ENCODE peak calls at places on chromosomes 11 and 22, in ten cellular contexts. X is pancreas; I is CD4-positive, alpha-beta T cell; H is astrocyte; E is A549; N is HCT116; P is ovary; K is breast epithelium; O is sigmoid colon; A is fibroblast of lung. L is an unnamed sample.
A peak's percentile ranks its signal among the peaks of the same experiment; 100 is the strongest.

GRCh38 chr11:45801723-45802315 is 3.1 kb upstream of the SLC35C1 start:
- DNase-seq in K (no peak), A (no peak), I (no peak), X (no peak), N (no peak), H (no peak), P (no peak), O (peak; percentile 34), E (peak; percentile 17), L (peak; percentile 26)

GRCh38 chr22:46958649-46959048 is 196.2 kb downstream of the TBC1D22A start:
- DNase-seq in K (no peak), A (no peak), X (no peak), N (no peak), I (no peak), O (no peak), E (no peak), P (no peak), H (no peak), L (no peak)

GRCh38 chr11:15638386-15638787 is 523.7 kb downstream of the INSC start:
- DNase-seq in A (no peak), X (no peak), H (no peak), N (no peak), O (no peak), E (no peak), I (no peak), K (no peak), P (no peak), L (no peak)

GRCh38 chr22:41501209-41501608 is 32.3 kb downstream of the ACO2 start:
- DNase-seq in P (no peak), O (no peak), X (no peak), H (no peak), A (no peak), E (peak; percentile 44), N (no peak), I (no peak), K (no peak), L (no peak)

GRCh38 chr22:30459206-30460052 is 12.4 kb downstream of the SEC14L3 start:
- DNase-seq in I (no peak), P (no peak), A (peak; percentile 26), E (peak; percentile 12), N (no peak), H (no peak), O (no peak), K (no peak), X (no peak), L (no peak)

GRCh38 chr22:44888491-44888941 is 121.3 kb downstream of the PHF21B start:
- DNase-seq in O (no peak), X (no peak), P (no peak), K (no peak), E (no peak), N (no peak), A (no peak), I (no peak), H (no peak), L (no peak)

GRCh38 chr22:20536590-20537324 is 29.3 kb downstream of the MED15 start:
- DNase-seq in X (no peak), P (no peak), O (no peak), H (no peak), E (no peak), I (no peak), K (no peak), N (no peak), A (no peak), L (no peak)

GRCh38 chr11:97850726-97851125 is 1170.0 kb upstream of the CNTN5 start:
- DNase-seq in O (no peak), H (no peak), E (no peak), A (no peak), K (no peak), I (no peak), X (no peak), N (no peak), P (no peak), L (no peak)

GRCh38 chr11:43942651-43943356 is 367 bp downstream of the C11orf96 start:
- DNase-seq in A (peak; percentile 54), K (no peak), X (no peak), N (no peak), O (peak; percentile 78), H (peak; percentile 46), E (peak; percentile 46), P (peak; percentile 71), I (no peak), L (no peak)

GRCh38 chr11:1198766-1199688 is 23.8 kb upstream of the MUC5B start:
- DNase-seq in A (no peak), P (peak; percentile 15), E (no peak), X (peak; percentile 11), K (no peak), N (no peak), H (no peak), O (peak; percentile 58), I (no peak), L (no peak)

GRCh38 chr11:119691020-119691666 is 37.9 kb downstream of the NECTIN1 start:
- DNase-seq in E (no peak), X (no peak), I (no peak), H (no peak), P (no peak), N (no peak), A (no peak), O (no peak), K (no peak), L (no peak)

GRCh38 chr11:70141490-70142014 is 61.5 kb upstream of the FADD start:
- DNase-seq in A (peak; percentile 29), O (no peak), H (no peak), P (no peak), N (no peak), K (no peak), I (no peak), E (no peak), X (no peak), L (no peak)

GRCh38 chr22:33864723-33865130 is 55.5 kb downstream of the LARGE1 start:
- DNase-seq in E (no peak), K (no peak), I (no peak), N (no peak), X (no peak), O (no peak), A (no peak), P (no peak), H (no peak), L (no peak)

GRCh38 chr11:88651556-88651955 is 314.0 kb upstream of the CTSC start:
- DNase-seq in K (no peak), N (no peak), O (no peak), X (no peak), I (no peak), P (no peak), H (no peak), E (no peak), A (no peak), L (no peak)

GRCh38 chr11:45100338-45100737 is 46.1 kb upstream of the PRDM11 start:
- DNase-seq in I (no peak), A (peak; percentile 35), O (no peak), H (peak; percentile 16), P (no peak), E (peak; percentile 61), N (no peak), K (no peak), X (no peak), L (no peak)

GRCh38 chr11:40819230-40819629 is 640.2 kb downstream of the LRRC4C start:
- DNase-seq in O (no peak), N (no peak), I (no peak), H (no peak), P (no peak), X (no peak), A (no peak), E (no peak), K (no peak), L (no peak)
- TF ChIP-seq CTCF in O (no peak), N (no peak), I (no peak), H (no peak), P (no peak), X (no peak), A (no peak), E (no peak), K (no peak), L (no peak)

DNA sequence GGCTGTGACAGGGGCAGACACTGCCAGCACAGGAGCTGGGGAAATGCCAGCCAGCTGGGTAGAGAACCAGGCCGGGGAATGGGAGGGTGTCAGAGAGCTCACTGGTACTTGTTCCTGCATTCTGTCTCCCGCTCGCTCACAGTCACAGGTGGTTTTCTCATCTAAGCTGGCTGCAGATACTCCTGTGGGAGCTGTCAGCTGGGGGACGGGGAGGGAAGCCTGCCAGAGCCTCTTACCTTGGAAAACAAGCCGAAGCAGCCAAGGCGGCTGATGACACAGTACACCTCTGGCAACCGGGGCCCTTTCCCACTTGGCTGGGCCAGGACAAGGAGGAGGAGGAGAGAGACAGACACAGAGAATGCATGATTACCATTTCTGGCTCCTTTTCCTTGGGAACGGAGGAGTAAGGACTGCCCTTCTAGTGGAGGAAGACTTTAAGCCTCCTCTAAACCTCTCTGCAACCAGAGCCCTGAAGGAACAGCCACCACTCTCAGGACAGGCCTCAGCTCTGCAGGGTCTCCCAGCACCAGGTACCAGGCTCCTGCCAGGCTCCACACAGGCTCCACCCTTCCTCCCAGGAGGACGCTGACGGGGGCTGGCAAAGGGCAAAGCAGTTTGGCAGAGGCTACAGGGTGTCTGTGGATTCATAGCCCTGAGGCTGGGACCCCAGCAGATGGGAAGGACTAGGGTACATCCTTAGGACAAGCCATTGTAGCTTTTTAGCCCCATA is 25.1 kb downstream of the RPL27A start:
- DNase-seq in N (no peak), I (no peak), X (peak; percentile 95), A (peak; percentile 84), K (peak; percentile 98), E (no peak), P (peak; percentile 62), O (peak; percentile 99), H (peak; percentile 75), L (no peak)
- H3K27ac ChIP-seq in N (no peak overlapping the region), I (no peak overlapping the region), X (peak overlapping the region; percentile 78), A (no peak overlapping the region), K (peak overlapping the region; percentile 98), E (no peak overlapping the region), P (peak overlapping the region; percentile 77), O (peak overlapping the region; percentile 96), H (peak overlapping the region; percentile 46), L (no peak overlapping the region)

DNA sequence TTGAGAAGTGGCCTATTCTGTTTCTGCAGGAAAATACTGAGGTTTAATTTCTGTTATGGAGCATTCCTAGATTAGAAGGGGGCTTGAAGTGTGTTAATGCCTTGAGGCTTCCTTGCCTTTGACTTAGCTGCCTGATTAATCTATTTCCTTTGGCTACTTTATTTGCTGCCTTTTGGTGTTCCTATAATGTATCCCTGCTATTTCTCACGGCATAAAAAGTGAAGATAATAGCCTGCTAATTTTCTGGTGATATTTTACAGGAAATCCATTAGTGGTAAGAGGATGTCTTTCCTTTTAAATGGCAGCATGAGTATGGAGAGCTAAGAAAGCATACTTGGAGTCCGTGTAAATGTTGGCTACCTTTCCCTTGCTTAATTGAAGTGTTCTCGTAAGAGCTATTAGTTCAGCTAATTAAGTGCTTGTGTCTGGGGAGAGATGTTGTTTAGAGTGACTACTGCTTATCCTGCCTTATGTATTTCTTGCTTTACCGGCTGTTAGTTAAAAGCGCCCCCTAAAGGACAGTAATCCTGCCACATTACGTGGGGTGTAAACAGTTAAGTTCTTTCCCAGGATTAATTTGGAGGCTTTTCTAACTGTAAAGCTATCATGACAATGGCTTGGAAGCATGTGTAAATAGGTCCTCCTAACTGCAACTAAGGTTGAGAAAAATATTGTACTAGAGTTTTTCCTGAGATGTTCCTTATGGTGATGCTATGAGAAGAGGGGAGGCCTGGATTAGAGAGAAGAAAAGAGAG is 45.6 kb downstream of the ZNF280B start:
- DNase-seq in O (no peak), H (no peak), X (no peak), A (no peak), P (no peak), K (no peak), E (peak; percentile 30), N (no peak), I (no peak), L (no peak)
- TF ChIP-seq CTCF in O (no peak), H (peak; percentile 21), X (no peak), A (peak; percentile 30), P (no peak), K (no peak), E (peak; percentile 27), N (peak; percentile 36), I (no peak), L (peak; percentile 59)

GRCh38 chr11:65454311-65454695 is 31.7 kb downstream of the NEAT1 start:
- DNase-seq in I (no peak), H (peak; percentile 54), O (peak; percentile 68), E (no peak), P (no peak), X (peak; percentile 17), K (no peak), N (no peak), A (peak; percentile 71), L (peak; percentile 29)
- H3K27ac ChIP-seq in I (no peak overlapping the region), H (peak overlapping the region; percentile 82), O (peak overlapping the region; percentile 90), E (peak overlapping the region; percentile 96), P (peak overlapping the region; percentile 81), X (peak overlapping the region; percentile 45), K (peak overlapping the region; percentile 86), N (peak overlapping the region; percentile 94), A (peak overlapping the region; percentile 93), L (peak overlapping the region; percentile 47)

L was measured in foreskin keratinocyte.